ENCODE peak calls at places on chromosomes 11 and 22, in five cellular contexts. Y is thoracic aorta, O is NB4, I is GM13976, C is WTC11. R is an unnamed sample.

GRCh38 chr11:66136752-66137123 is 66.7 kb downstream of the PACS1 start:
- DNase-seq in Y (no peak), C (no peak), O (peak; percentile 37), I (no peak), R (no peak)

GRCh38 chr22:30268331-30268730 is 1.7 kb upstream of the OSM start:
- DNase-seq in I (no peak), Y (no peak), C (no peak), O (no peak), R (no peak)

GRCh38 chr22:50045211-50046018 is 12.7 kb downstream of the TTLL8 start:
- DNase-seq in I (no peak), C (no peak), Y (no peak), O (no peak), R (no peak)

GRCh38 chr11:18704698-18705097 is 6.1 kb downstream of the TMEM86A start:
- DNase-seq in I (no peak), O (no peak), C (no peak), Y (no peak), R (no peak)

GRCh38 chr11:45860348-45860747 is 13.1 kb downstream of the CRY2 start:
- DNase-seq in I (no peak), O (no peak), C (no peak), Y (no peak), R (no peak)

GRCh38 chr22:24706732-24707476 is 67.6 kb downstream of the PIWIL3 start:
- DNase-seq in Y (no peak), I (no peak), O (no peak), C (no peak), R (no peak)

GRCh38 chr11:83573097-83573496 is 286.9 kb upstream of the CCDC90B start:
- DNase-seq in I (no peak), Y (no peak), C (no peak), O (no peak), R (no peak)

GRCh38 chr11:123586568-123586967 is 67.9 kb downstream of the SCN3B start:
- DNase-seq in Y (no peak), C (no peak), I (no peak), O (no peak), R (no peak)

GRCh38 chr22:42296381-42296853 is 26.0 kb upstream of the TCF20 start:
- DNase-seq in C (peak; percentile 54), O (no peak), I (no peak), Y (no peak), R (peak; percentile 42)

GRCh38 chr11:130725417-130726233 is 190.7 kb downstream of the SNX19 start:
- DNase-seq in Y (no peak), O (no peak), C (no peak), I (no peak), R (no peak)

GRCh38 chr11:32334822-32335221 is 100.5 kb downstream of the WT1 start:
- DNase-seq in Y (no peak), O (peak; percentile 24), I (peak; percentile 18), C (peak; percentile 82), R (no peak)

GRCh38 chr11:45333506-45333971 is 47.4 kb upstream of the SYT13 start:
- DNase-seq in Y (no peak), I (no peak), O (peak; percentile 37), C (peak; percentile 44), R (peak; percentile 58)

GRCh38 chr11:43924112-43924855 is 18.2 kb upstream of the C11orf96 start:
- DNase-seq in O (no peak), Y (no peak), I (no peak), C (peak; percentile 30), R (no peak)

GRCh38 chr22:36541831-36542391 is 12.9 kb upstream of the EIF3D start:
- DNase-seq in I (no peak), C (no peak), O (no peak), Y (no peak), R (peak; percentile 72)

GRCh38 chr22:39336411-39336810 is 13.4 kb upstream of the SYNGR1 start:
- DNase-seq in I (no peak), Y (no peak), C (no peak), O (no peak), R (no peak)

GRCh38 chr11:78022397-78023396 is at the start of gene KCTD14:
- DNase-seq in I (no peak), Y (no peak), C (peak; percentile 72), O (no peak), R (peak; percentile 71)

GRCh38 chr11:86592047-86592564 is 80.3 kb downstream of the ME3 start:
- DNase-seq in O (no peak), Y (no peak), I (no peak), C (no peak), R (no peak)

GRCh38 chr11:8096575-8096974 is 15.6 kb downstream of the TUB start:
- DNase-seq in O (no peak), I (no peak), C (no peak), Y (no peak), R (no peak)

GRCh38 chr11:61718613-61719302 is 33.7 kb upstream of the MYRF start:
- DNase-seq in C (peak; percentile 73), Y (no peak), I (no peak), O (peak; percentile 36), R (peak; percentile 65)

GRCh38 chr11:61719968-61720367 is 32.5 kb upstream of the MYRF start:
- DNase-seq in Y (no peak), O (no peak), I (no peak), C (no peak), R (no peak)

GRCh38 chr11:61717286-61718033 is 35.0 kb upstream of the MYRF start:
- DNase-seq in O (no peak), Y (no peak), I (no peak), C (no peak), R (no peak)

GRCh38 chr11:61718046-61718531 is 34.3 kb upstream of the MYRF start:
- DNase-seq in O (no peak), Y (no peak), C (no peak), I (no peak), R (no peak)

GRCh38 chr11:61720597-61720996 is 31.8 kb upstream of the MYRF start:
- DNase-seq in O (no peak), Y (no peak), C (no peak), I (no peak), R (no peak)
- TF ChIP-seq CTCF in O (no peak), Y (no peak), C (no peak), I (no peak), R (no peak)

GRCh38 chr11:35274909-35275807 is 136.2 kb downstream of the CD44 start:
- DNase-seq in O (no peak), Y (peak; percentile 47), C (no peak), I (no peak), R (peak; percentile 93)
- TF ChIP-seq CTCF in O (no peak), Y (peak; percentile 12), C (no peak), I (no peak), R (no peak)

GRCh38 chr11:115873813-115874212 is 369.6 kb upstream of the CADM1 start:
- DNase-seq in Y (no peak), C (no peak), I (no peak), O (peak; percentile 8), R (no peak)

GRCh38 chr11:115869131-115869530 is 364.9 kb upstream of the CADM1 start:
- DNase-seq in I (no peak), O (no peak), Y (no peak), C (no peak), R (no peak)

GRCh38 chr11:115872418-115872817 is 368.2 kb upstream of the CADM1 start:
- DNase-seq in I (no peak), O (peak; percentile 13), Y (no peak), C (no peak), R (no peak)

GRCh38 chr11:115871161-115871750 is 367.0 kb upstream of the CADM1 start:
- DNase-seq in C (no peak), Y (no peak), O (no peak), I (no peak), R (no peak)

DNA sequence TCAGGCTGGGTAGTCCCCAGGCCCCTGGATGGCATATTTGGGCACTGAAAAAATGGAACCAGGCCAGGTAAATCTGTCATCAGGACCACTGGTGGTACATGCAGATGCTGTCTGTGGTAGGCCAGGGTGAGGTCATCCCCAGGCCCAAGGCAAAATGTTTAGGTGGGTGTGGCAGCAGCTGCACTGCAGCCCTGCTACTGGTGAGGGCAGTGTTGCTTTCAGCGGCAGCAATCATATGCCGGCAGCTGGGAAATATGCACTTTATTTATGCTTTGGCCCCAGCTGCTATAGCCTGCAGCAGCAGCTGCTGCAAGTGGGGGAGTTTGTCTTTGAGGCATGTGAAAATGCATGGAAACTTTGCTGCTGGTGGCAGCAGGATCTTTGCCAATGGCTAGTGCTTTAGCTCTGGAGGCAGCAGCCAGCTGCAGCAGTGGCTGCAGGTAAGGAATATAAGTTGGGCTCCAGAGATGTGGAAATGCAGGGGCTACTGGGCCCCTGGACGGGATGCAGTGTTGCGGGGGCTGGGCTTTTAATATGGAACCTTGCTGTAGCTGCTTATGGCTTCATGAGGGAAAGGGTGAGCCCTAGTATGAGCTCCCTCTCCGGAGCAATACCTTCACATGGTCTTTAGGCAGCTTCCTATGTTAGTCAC is 365.7 kb upstream of the CADM1 start:
- DNase-seq in I (peak; percentile 66), O (peak; percentile 18), Y (no peak), C (peak; percentile 67), R (peak; percentile 10)
- TF ChIP-seq CTCF in I (peak; percentile 83), O (peak; percentile 31), Y (no peak), C (peak; percentile 52), R (peak; percentile 45)

DNA sequence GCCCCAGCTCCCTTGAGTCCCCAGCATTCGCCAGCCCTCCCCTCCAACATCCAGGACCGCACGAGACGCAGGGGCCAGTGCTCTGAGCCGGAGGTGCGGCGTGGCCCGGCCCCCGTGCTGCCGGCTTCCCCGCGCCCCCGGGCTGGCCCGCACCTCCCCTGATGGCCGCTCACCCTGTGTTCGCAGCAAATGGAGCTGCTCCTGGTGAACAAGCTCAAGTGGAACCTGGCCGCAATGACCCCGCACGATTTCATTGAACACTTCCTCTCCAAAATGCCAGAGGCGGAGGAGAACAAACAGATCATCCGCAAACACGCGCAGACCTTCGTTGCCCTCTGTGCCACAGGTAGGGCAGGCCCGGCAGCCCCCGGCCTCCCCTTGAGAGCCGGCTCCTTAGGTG is 2.7 kb downstream of the CCND1 start:
- DNase-seq in I (no peak), Y (no peak), O (no peak), C (no peak), R (no peak)
- TF ChIP-seq CTCF in I (no peak), Y (no peak), O (no peak), C (no peak), R (no peak)